ENCODE peak calls at places on chromosomes 1 and 21, in four cellular contexts. One of them, this sample, is unnamed.

GRCh38 chr1:9181990-9182783 is 52.4 kb upstream of the H6PD start:
- DNase-seq in HCT116: no peak
- DNase-seq in H1: peak
- DNase-seq in K562: no peak
- DNase-seq in this sample: peak

GRCh38 chr1:164765557-164765956 is 206.6 kb downstream of the PBX1 start:
- DNase-seq in K562: no peak
- DNase-seq in H1: no peak
- DNase-seq in HCT116: no peak
- DNase-seq in this sample: no peak

GRCh38 chr1:229130028-229130668 is 140.8 kb upstream of the RAB4A start:
- DNase-seq in HCT116: no peak
- DNase-seq in K562: no peak
- DNase-seq in H1: no peak
- DNase-seq in this sample: no peak

GRCh38 chr1:25676488-25676887 is 59.9 kb downstream of the MAN1C1 start:
- DNase-seq in HCT116: no peak
- DNase-seq in K562: no peak
- DNase-seq in H1: no peak
- DNase-seq in this sample: no peak

GRCh38 chr1:199129247-199129646 is 490.4 kb downstream of the PTPRC start:
- DNase-seq in K562: no peak
- DNase-seq in HCT116: no peak
- DNase-seq in H1: no peak
- DNase-seq in this sample: no peak

GRCh38 chr1:65172936-65173335 is 24.9 kb downstream of the AK4 start:
- DNase-seq in K562: no peak
- DNase-seq in H1: no peak
- DNase-seq in HCT116: no peak
- DNase-seq in this sample: no peak

GRCh38 chr21:34514576-34515135 is 2.6 kb upstream of the KCNE1 start:
- DNase-seq in H1: no peak
- DNase-seq in HCT116: no peak
- DNase-seq in K562: no peak
- DNase-seq in this sample: no peak

GRCh38 chr1:88593358-88593757 is 90.7 kb upstream of the PKN2 start:
- DNase-seq in HCT116: no peak
- DNase-seq in K562: no peak
- DNase-seq in H1: no peak
- DNase-seq in this sample: no peak

GRCh38 chr1:240031009-240031408 is 60.7 kb upstream of the FMN2 start:
- DNase-seq in H1: no peak
- DNase-seq in HCT116: no peak
- DNase-seq in K562: no peak
- DNase-seq in this sample: no peak

GRCh38 chr1:45569571-45569961 is 14.3 kb upstream of the NASP start:
- DNase-seq in H1: no peak
- DNase-seq in K562: no peak
- DNase-seq in HCT116: no peak
- DNase-seq in this sample: no peak

GRCh38 chr1:230145953-230146476 is 79.0 kb downstream of the GALNT2 start:
- DNase-seq in K562: peak
- DNase-seq in H1: no peak
- DNase-seq in HCT116: no peak
- DNase-seq in this sample: no peak

GRCh38 chr1:35810096-35810860 is 2.5 kb downstream of the AGO4 start:
- DNase-seq in HCT116: no peak
- DNase-seq in K562: no peak
- DNase-seq in H1: no peak
- DNase-seq in this sample: no peak

GRCh38 chr1:81679972-81680371 is 120.8 kb upstream of the ADGRL2 start:
- DNase-seq in H1: no peak
- DNase-seq in K562: no peak
- DNase-seq in HCT116: no peak
- DNase-seq in this sample: no peak

GRCh38 chr1:91226741-91227140 is 177.9 kb downstream of the HFM1 start:
- DNase-seq in HCT116: no peak
- DNase-seq in H1: no peak
- DNase-seq in K562: no peak
- DNase-seq in this sample: peak

GRCh38 chr1:5225687-5226389 is 571.4 kb downstream of the AJAP1 start:
- DNase-seq in H1: peak
- DNase-seq in K562: no peak
- DNase-seq in HCT116: no peak
- DNase-seq in this sample: no peak

GRCh38 chr1:245587435-245588105 is 432.8 kb downstream of the KIF26B start:
- DNase-seq in K562: no peak
- DNase-seq in H1: no peak
- DNase-seq in HCT116: no peak
- DNase-seq in this sample: no peak

GRCh38 chr1:42392923-42393848 is 12.6 kb downstream of the RIMKLA start:
- DNase-seq in H1: no peak
- DNase-seq in HCT116: no peak
- DNase-seq in K562: no peak
- DNase-seq in this sample: no peak

GRCh38 chr21:15706686-15707085 is 23.1 kb upstream of the USP25 start:
- DNase-seq in H1: no peak
- DNase-seq in HCT116: peak
- DNase-seq in K562: no peak
- DNase-seq in this sample: peak

GRCh38 chr21:43918385-43918947 is 53.4 kb downstream of the AGPAT3 start:
- DNase-seq in H1: no peak
- DNase-seq in HCT116: no peak
- DNase-seq in K562: no peak
- DNase-seq in this sample: no peak

GRCh38 chr1:35748326-35748725 is 21.5 kb downstream of the CLSPN start:
- DNase-seq in H1: no peak
- DNase-seq in HCT116: no peak
- DNase-seq in K562: no peak
- DNase-seq in this sample: peak

GRCh38 chr1:93518516-93518915 is 70.6 kb downstream of the FNBP1L start:
- DNase-seq in HCT116: no peak
- DNase-seq in H1: no peak
- DNase-seq in K562: no peak
- DNase-seq in this sample: no peak

GRCh38 chr1:164557270-164557669 is 1.7 kb upstream of the PBX1 start:
- DNase-seq in H1: no peak
- DNase-seq in HCT116: no peak
- DNase-seq in K562: no peak
- DNase-seq in this sample: no peak

GRCh38 chr1:211340622-211341487 is 14.2 kb downstream of the TRAF5 start:
- DNase-seq in HCT116: no peak
- DNase-seq in K562: no peak
- DNase-seq in H1: peak
- DNase-seq in this sample: no peak

GRCh38 chr1:248194117-248194516 is 2.9 kb upstream of the OR2M3 start:
- DNase-seq in K562: no peak
- DNase-seq in H1: no peak
- DNase-seq in HCT116: no peak
- DNase-seq in this sample: no peak

GRCh38 chr1:103218821-103219220 is 110.5 kb upstream of the COL11A1 start:
- DNase-seq in K562: no peak
- DNase-seq in HCT116: no peak
- DNase-seq in H1: no peak
- DNase-seq in this sample: no peak

GRCh38 chr1:233480198-233480597 is 133.7 kb upstream of the KCNK1 start:
- DNase-seq in HCT116: no peak
- DNase-seq in K562: no peak
- DNase-seq in H1: no peak
- DNase-seq in this sample: no peak

GRCh38 chr1:207323425-207323976 is 2.0 kb downstream of the CD55 start:
- DNase-seq in K562: no peak
- DNase-seq in HCT116: no peak
- DNase-seq in H1: no peak
- DNase-seq in this sample: no peak

GRCh38 chr1:213041443-213041842 is 9.6 kb upstream of the RPS6KC1 start:
- DNase-seq in HCT116: no peak
- DNase-seq in K562: no peak
- DNase-seq in H1: no peak
- DNase-seq in this sample: no peak

GRCh38 chr1:164611754-164612642 is 53.0 kb downstream of the PBX1 start:
- DNase-seq in K562: no peak
- DNase-seq in H1: no peak
- DNase-seq in HCT116: peak
- DNase-seq in this sample: no peak

GRCh38 chr1:14869197-14869596 is 270.7 kb downstream of the KAZN start:
- DNase-seq in HCT116: no peak
- DNase-seq in H1: no peak
- DNase-seq in K562: no peak
- DNase-seq in this sample: no peak

GRCh38 chr21:34166468-34166867 is 93.1 kb downstream of the MRPS6 start:
- DNase-seq in H1: peak
- DNase-seq in K562: no peak
- DNase-seq in HCT116: no peak
- DNase-seq in this sample: peak

GRCh38 chr1:214514032-214514818 is 37.2 kb downstream of the PTPN14 start:
- DNase-seq in K562: no peak
- DNase-seq in HCT116: no peak
- DNase-seq in H1: no peak
- DNase-seq in this sample: no peak

GRCh38 chr1:201760516-201760915 is 68.4 kb upstream of the IPO9 start:
- DNase-seq in H1: no peak
- DNase-seq in HCT116: no peak
- DNase-seq in K562: no peak
- DNase-seq in this sample: no peak

GRCh38 chr1:110067957-110068645 is 2.4 kb downstream of the ALX3 start:
- DNase-seq in HCT116: no peak
- DNase-seq in H1: peak
- DNase-seq in K562: no peak
- DNase-seq in this sample: no peak
- TF ChIP-seq JUND in HCT116: no peak
- TF ChIP-seq JUND in H1: no peak
- TF ChIP-seq JUND in K562: no peak
- TF ChIP-seq JUND in this sample: no peak

DNA sequence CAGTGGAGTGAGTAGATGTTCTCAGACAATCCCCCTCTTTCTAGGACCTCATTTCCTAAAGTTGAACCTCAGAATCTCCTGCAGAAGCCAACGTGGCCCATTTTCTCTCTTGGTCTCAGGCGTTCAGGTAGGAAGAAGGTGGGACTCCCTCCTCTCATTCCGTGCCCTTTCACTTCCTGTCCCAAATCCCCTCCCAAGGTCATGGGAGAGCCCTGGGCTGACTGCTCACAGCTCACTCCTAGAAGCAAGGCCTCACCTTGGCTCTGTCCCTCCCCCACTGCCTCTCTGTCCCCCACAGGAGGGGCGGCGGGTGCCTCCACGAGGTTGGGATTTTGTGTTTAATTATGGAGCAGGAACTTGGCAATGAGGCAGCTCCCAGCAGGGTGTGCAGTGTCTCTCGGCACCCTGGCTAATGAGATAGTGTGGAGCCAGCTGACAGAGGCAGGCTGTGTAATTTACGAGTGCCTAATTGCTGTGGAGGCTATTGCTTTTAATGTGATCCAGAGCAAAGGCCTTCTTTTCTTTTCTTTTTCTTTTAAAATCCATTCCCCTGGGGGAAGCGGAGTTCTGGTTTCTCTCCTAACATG is 9.1 kb upstream of the CDK18 start:
- DNase-seq in K562: peak
- DNase-seq in HCT116: no peak
- DNase-seq in H1: no peak
- DNase-seq in this sample: no peak
- TF ChIP-seq JUND in K562: no peak
- TF ChIP-seq JUND in HCT116: no peak
- TF ChIP-seq JUND in H1: no peak
- TF ChIP-seq JUND in this sample: no peak

GRCh38 chr1:204637985-204638356 is 47.6 kb downstream of the LRRN2 start:
- DNase-seq in H1: no peak
- DNase-seq in K562: no peak
- DNase-seq in HCT116: no peak
- DNase-seq in this sample: no peak
- TF ChIP-seq JUND in H1: no peak
- TF ChIP-seq JUND in K562: no peak
- TF ChIP-seq JUND in HCT116: no peak
- TF ChIP-seq JUND in this sample: no peak

DNA sequence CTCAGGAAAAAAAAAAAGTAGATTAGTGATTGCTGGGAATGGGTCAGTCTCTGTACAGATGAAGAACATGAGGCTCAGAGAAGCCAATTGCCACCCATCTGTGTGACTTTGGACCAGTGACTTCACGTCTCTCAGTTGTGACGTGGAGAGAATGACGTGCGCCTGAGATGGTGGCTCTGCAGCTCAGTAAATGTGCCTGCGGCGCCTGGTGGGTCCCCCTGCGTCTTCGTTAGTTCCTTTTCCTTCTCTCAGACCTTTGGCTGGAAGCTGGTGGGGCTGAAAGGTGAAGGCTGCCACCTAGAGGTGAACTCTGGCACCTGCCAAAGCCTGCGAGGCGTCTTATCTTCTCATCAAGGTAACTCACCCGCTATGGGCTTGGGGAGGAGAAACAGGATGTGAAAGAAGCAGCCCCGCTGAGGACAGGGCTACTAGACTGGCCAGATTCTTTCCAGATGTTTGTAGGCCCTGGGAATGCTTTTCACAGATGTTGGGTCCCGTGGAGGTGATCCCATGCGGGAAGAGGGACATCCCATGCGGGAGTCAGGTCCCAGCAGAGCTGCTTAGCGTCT is 8.7 kb upstream of the E2F2 start:
- DNase-seq in K562: peak
- DNase-seq in HCT116: peak
- DNase-seq in H1: peak
- DNase-seq in this sample: peak
- TF ChIP-seq JUND in K562: peak
- TF ChIP-seq JUND in HCT116: no peak
- TF ChIP-seq JUND in H1: no peak
- TF ChIP-seq JUND in this sample: no peak

DNA sequence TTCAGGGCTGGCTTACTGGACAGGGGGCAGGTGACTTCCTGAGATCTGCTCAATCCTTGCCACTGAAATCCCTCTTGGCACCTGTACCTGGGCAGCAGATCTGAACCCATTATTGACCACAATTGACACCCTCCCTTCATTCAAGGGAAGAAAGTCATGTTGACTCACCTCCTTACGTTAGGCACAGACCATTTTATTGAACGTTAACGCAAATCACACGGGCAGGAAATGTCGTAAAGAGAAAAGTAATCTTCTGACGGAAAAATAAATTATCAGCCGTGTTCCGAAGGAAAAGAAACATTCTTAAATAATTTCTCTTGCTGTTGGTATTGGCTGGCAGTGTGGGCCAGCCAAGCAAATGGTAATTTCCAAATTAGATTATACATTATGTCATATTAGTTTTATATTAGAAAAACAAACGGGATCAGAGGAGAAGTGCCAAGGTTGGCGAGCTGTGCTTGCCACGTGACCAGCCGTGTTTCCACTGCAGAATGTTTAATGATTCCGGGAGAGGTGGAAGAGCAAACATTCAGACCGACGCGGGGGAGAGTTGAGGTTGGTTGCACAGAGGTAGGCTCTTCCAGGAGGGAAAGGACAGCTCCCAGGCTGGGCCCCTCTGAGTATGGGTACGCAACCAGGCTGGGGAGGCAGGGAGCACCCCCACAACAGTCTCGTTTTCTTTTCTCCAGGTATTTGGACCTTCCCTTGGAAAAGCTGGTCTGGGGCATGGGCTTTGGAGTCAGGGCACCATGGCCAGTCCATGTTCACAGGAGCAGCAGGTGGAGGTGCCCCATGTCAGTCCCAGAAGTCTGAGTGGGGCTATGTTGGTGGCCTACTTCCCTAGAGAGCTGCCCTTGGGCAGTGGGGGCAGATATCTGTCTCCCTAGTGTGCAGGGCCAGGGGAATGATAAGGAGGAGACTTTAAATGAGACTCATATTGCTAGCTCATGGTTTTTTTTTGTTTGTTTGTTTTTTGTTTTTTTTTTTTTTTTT is 121.1 kb downstream of the FOXD2 start:
- DNase-seq in H1: no peak
- DNase-seq in K562: no peak
- DNase-seq in HCT116: no peak
- DNase-seq in this sample: peak
- TF ChIP-seq JUND in H1: no peak
- TF ChIP-seq JUND in K562: no peak
- TF ChIP-seq JUND in HCT116: no peak
- TF ChIP-seq JUND in this sample: no peak

This sample was measured in T47D.